ENCODE peak calls at places on chromosomes 4 and X, in four cellular contexts. A is mammary epithelial cell, W is PC-3, E is Karpas-422. L is an unnamed sample. For H3K4me1, the result is how much of the 10 kb centered on the place peaks cover.

GRCh38 chr4:105843941-105844340 is 51.3 kb upstream of the NPNT start:
- DNase-seq in A (no peak), W (no peak), E (no peak), L (peak)

GRCh38 chr4:10115657-10116624 is 658 bp downstream of the WDR1 start:
- DNase-seq in A (peak), W (peak), E (peak), L (peak)

GRCh38 chr4:6695660-6696581 is 2.2 kb downstream of the S100P start:
- DNase-seq in A (peak), W (peak), E (no peak), L (no peak)

GRCh38 chr4:105158837-105159236 is 12.2 kb downstream of the TET2 start:
- DNase-seq in A (no peak), W (no peak), E (no peak), L (no peak)

GRCh38 chrX:126580877-126581276 is 28.3 kb upstream of the DCAF12L1 start:
- DNase-seq in A (no peak), W (no peak), E (no peak), L (no peak)

GRCh38 chrX:132564026-132564425 is 75.2 kb upstream of the MBNL3 start:
- DNase-seq in A (no peak), W (no peak), E (no peak), L (no peak)

GRCh38 chrX:19630228-19630627 is 114.9 kb upstream of the MAP3K15 start:
- DNase-seq in A (no peak), W (no peak), E (no peak), L (no peak)

GRCh38 chr4:128591482-128591881 is 218.0 kb upstream of the JADE1 start:
- DNase-seq in A (no peak), W (no peak), E (no peak), L (no peak)

GRCh38 chr4:15755321-15755750 is 22.8 kb upstream of the CD38 start:
- DNase-seq in A (peak), W (peak), E (no peak), L (peak)

DNA sequence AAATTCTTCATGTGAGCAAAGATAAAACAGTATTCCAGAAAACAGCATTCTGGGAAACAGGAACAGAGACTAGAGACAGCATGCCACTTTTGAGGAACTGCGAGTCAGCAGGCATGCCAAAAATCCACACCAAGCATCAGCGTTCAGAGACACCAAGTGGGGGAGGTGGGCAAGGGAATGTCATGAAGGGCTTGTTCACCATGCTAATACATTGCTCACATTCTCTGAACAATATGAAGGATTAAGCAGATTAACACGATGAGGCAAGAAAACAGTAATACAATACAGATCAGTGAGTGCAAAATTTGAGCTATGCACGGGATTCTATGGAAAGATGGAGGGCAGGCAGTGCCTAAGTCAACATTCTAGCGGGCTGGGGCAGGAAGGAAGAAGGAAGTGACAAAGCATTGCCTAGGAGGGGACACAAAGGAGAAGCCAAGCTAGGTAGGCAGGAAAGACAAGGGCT is 278.3 kb downstream of the FBXW7 start:
- DNase-seq in A (no peak), W (peak), E (no peak), L (peak)
- H3K9ac ChIP-seq in A (no peak), W (peak), E (no peak), L (no peak)

DNA sequence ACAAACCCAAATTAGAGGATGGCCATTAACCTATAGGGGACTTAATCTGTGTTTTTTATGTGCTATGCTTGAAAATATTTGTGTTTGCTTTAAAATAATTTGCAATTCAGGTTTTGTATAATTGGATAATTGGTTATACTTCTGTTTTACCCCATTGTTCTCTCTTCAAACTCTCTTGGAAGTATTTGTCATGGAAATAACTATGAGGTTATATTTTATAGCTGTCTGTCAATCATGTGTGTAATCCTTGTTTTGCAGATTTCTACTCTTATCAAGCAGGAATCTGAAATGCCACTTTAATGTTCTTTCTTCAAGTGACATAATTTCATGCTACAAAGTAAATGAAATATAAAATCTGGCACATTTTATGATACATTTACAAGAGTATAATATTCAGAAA is 15.4 kb upstream of the NDUFC1 start:
- DNase-seq in A (no peak), W (no peak), E (no peak), L (no peak)
- H3K4me1 ChIP-seq in A (under half), W (under half), E (under half), L (under half)

DNA sequence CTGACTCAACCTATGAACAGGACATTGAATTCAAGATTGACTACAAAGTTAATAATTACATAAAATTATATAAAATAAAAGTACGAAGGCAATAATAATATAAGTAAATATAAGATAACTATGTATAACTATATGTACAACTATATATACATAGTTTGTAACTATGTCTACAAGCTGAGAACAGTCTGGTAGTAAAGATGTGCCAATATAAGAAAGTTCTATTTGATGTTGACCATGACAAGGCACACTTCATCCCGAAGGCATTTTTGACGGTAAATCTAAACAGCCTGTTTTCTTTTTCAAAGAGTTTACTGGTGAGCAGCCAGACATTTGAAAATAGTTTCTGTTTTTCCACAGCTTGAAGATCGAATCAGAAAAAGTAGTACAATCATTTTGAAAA is 112.9 kb downstream of the CEP44 start:
- DNase-seq in A (no peak), W (no peak), E (no peak), L (no peak)
- H3K4me3 ChIP-seq in A (no peak), W (no peak), E (no peak), L (no peak)

GRCh38 chrX:129540725-129541184 is 696 bp downstream of the OCRL start:
- DNase-seq in A (peak), W (peak), E (no peak), L (peak)
- H3K9ac ChIP-seq in A (peak), W (peak), E (peak), L (peak)

DNA sequence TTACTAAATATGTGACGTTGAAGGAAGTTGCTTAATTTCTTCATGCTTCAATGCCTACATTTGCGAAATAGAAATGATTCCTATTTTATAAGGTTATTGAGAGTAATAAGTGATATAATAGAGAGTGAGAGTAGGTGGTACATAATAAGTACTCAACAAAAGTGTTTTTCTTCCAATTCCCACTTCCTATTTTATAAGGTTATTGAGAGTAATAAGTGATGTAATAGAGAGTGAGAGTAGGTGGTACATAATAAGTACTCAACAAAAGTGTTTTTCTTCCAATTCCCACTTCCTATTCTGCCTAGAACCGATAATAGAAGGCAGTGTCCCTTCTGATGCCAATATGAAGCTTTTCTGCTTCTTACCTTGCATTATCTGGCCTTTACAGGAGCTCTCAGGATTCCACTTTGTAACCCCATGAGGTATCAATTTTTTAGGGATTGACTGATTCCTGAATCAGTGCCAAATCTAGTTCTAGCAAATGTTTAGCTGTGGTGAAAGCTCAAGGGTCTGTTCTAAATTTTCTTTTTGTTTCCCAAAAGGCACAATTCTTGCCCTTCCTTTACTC is 31.4 kb downstream of the VSIG4 start:
- DNase-seq in A (no peak), W (no peak), E (no peak), L (no peak)
- H3K4me1 ChIP-seq in A (under half), W (under half), E (under half), L (under half)

DNA sequence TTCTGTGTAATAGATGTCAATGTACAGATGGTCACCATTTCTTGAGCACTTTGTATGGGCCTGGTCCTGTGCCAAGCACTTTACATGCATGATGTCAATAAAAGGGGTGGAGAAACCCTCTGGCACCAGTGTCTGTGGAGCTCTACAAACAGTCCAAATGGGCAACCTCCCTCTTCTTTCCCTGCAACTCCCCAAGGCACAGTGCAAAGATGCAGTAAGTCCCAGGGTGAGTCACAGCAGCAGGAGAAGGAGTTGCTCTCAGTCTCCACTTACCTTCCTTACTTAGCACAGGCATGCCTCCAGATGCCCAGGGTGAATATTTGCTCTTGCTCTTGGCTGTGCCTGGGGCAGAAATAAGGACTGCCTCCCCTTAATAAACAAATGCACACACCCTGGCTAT is 4.3 kb downstream of the OCIAD2 start:
- DNase-seq in A (peak), W (peak), E (peak), L (peak)
- H3K4me3 ChIP-seq in A (no peak), W (no peak), E (no peak), L (no peak)

GRCh38 chr4:174880001-174880400 is 38.2 kb upstream of the ADAM29 start:
- DNase-seq in A (no peak), W (no peak), E (no peak), L (no peak)

GRCh38 chr4:174882317-174882992 is 35.7 kb upstream of the ADAM29 start:
- DNase-seq in A (no peak), W (no peak), E (no peak), L (no peak)
- H3K9ac ChIP-seq in A (no peak), W (no peak), E (no peak), L (no peak)

GRCh38 chr4:148431401-148431800 is 10.8 kb downstream of the NR3C2 start:
- DNase-seq in A (no peak), W (no peak), E (no peak), L (no peak)

GRCh38 chr4:148435654-148436406 is 6.4 kb downstream of the NR3C2 start:
- DNase-seq in A (no peak), W (no peak), E (no peak), L (no peak)

GRCh38 chr4:148436512-148436911 is 5.7 kb downstream of the NR3C2 start:
- DNase-seq in A (no peak), W (no peak), E (no peak), L (no peak)

GRCh38 chr4:148437439-148437838 is 4.8 kb downstream of the NR3C2 start:
- DNase-seq in A (no peak), W (no peak), E (no peak), L (no peak)

DNA sequence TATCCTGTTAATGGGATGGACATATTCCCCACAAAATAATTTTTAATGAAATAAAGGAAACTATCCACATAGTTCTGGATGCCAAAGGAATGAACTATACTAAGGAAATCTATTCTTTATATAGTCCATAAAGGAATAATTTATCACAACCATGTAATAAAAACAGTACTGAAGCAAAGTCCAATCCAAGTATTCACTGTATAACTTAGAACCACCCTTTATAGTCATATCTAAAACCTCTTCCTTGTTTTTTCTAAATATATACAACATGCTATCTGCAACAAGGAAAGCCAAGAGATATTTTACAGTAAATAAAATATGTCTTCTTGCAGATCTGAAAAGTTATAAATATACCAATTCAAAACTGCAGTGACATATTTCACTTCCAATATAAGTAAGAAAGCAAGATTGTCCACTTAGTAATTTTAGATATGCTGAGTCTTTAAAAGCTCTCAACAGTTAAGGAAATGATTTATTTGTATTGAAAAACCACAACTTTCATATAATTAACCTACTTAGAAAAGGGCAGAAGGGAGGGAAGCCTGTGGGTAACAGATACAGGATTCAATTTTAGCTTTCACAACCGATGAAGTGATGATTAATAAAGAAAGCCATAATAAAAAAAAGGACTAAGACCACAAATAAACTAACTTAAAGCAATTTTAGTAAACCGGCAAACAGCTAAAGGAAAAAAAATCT is 8.0 kb downstream of the NR3C2 start:
- DNase-seq in A (no peak), W (no peak), E (no peak), L (no peak)
- H3K4me1 ChIP-seq in A (under half), W (under half), E (under half), L (under half)

GRCh38 chr4:168717852-168718251 is 221.0 kb downstream of the PALLD start:
- DNase-seq in A (peak), W (no peak), E (no peak), L (no peak)
- H3K4me3 ChIP-seq in A (no peak), W (no peak), E (no peak), L (no peak)